ENCODE peak calls at places on chromosomes 11 and 22, in nine cellular contexts. W is heart right ventricle, N is cardiac muscle cell, D is MM.1S, H is PC-9, G is sigmoid colon, O is psoas muscle, B is DND-41, T is colonic mucosa. X is an unnamed sample.
A peak's percentile ranks its signal among the peaks of the same experiment; 100 is the strongest.

GRCh38 chr11:113552271-113552670 is 77.1 kb upstream of the DRD2 start:
- DNase-seq in T (no peak), D (no peak), H (no peak), W (no peak), B (no peak), O (no peak), G (no peak), N (no peak), X (no peak)

GRCh38 chr22:46897246-46897623 is 134.8 kb downstream of the TBC1D22A start:
- DNase-seq in H (no peak), B (no peak), D (no peak), T (no peak), O (no peak), G (no peak), N (no peak), W (no peak), X (no peak)

GRCh38 chr11:104191124-104191523 is 27.2 kb upstream of the PDGFD start:
- DNase-seq in T (no peak), O (no peak), W (no peak), D (no peak), G (no peak), N (peak; percentile 35), H (no peak), B (no peak), X (no peak)

GRCh38 chr11:68146704-68147474 is 25.7 kb upstream of the CHKA start:
- DNase-seq in B (no peak), N (peak; percentile 58), H (peak; percentile 76), O (no peak), G (no peak), T (peak; percentile 87), W (peak; percentile 28), D (no peak), X (no peak)

GRCh38 chr11:46686886-46687810 is 13.3 kb downstream of the ARHGAP1 start:
- DNase-seq in T (no peak), B (no peak), O (no peak), D (no peak), G (no peak), W (no peak), H (no peak), N (peak; percentile 89), X (no peak)

GRCh38 chr11:128359515-128359914 is 227.8 kb downstream of the ETS1 start:
- DNase-seq in D (no peak), W (no peak), H (no peak), G (no peak), B (no peak), T (no peak), N (peak; percentile 61), O (no peak), X (no peak)

GRCh38 chr11:16924826-16925494 is 89.3 kb downstream of the PLEKHA7 start:
- DNase-seq in H (peak; percentile 86), O (peak; percentile 28), T (peak; percentile 86), W (peak; percentile 39), G (peak; percentile 74), N (peak; percentile 68), D (no peak), B (no peak), X (peak; percentile 47)

GRCh38 chr22:43228330-43228729 is 41.4 kb upstream of the TTLL12 start:
- DNase-seq in O (no peak), B (peak; percentile 35), D (no peak), N (peak; percentile 37), G (no peak), H (peak; percentile 64), T (peak; percentile 28), W (peak; percentile 36), X (no peak)

GRCh38 chr22:40595497-40596234 is 40.9 kb downstream of the MRTFA start:
- DNase-seq in H (no peak), W (no peak), O (no peak), T (no peak), G (no peak), D (no peak), N (peak; percentile 47), B (no peak), X (no peak)

GRCh38 chr22:31229402-31230140 is 17.5 kb downstream of the LIMK2 start:
- DNase-seq in O (peak; percentile 29), T (peak; percentile 78), D (peak; percentile 53), N (peak; percentile 68), G (peak; percentile 84), H (no peak), W (peak; percentile 77), B (peak; percentile 26), X (peak; percentile 47)

GRCh38 chr11:42462558-42463310 is 849.1 kb upstream of the API5 start:
- DNase-seq in D (no peak), H (no peak), T (no peak), W (no peak), N (peak; percentile 57), O (no peak), G (no peak), B (no peak), X (no peak)

GRCh38 chr11:30583505-30584280 is 2.5 kb downstream of the MPPED2 start:
- DNase-seq in O (peak; percentile 22), H (no peak), G (peak; percentile 70), B (no peak), T (no peak), D (no peak), N (no peak), W (peak; percentile 6), X (peak; percentile 20)

GRCh38 chr11:74593463-74593862 is 1.1 kb downstream of the POLD3 start:
- DNase-seq in N (no peak), D (no peak), O (no peak), W (no peak), H (no peak), B (no peak), G (no peak), T (no peak), X (no peak)

GRCh38 chr22:17945851-17946690 is 78.3 kb downstream of the MICAL3 start:
- DNase-seq in B (no peak), W (no peak), N (no peak), H (no peak), G (peak; percentile 54), T (no peak), D (peak; percentile 72), O (no peak), X (no peak)

DNA sequence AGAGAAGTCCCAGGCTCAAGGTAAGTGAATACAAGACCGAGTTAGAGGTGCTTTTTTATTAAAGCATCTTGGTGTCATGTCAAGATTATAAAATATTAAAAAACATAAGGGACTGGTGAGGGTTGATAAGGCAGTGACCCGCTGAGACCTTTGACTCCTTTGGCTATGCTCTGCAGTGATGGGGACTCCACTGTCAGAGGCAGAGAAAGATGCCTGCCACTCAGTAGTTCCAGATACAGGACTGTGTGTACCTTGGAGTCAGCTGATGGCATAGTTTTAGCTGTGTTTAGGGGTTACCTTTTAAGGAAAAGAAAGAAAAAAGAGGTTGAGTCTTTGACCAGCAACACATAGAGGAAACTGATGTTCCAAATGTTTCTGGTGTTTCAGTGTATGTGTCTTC is 40.8 kb downstream of the SHISA8 start:
- DNase-seq in N (no peak), H (no peak), O (no peak), T (no peak), G (no peak), B (no peak), W (no peak), D (no peak), X (no peak)
- H3K36me3 ChIP-seq in N (peaks cover 85% of the 10 kb centered on the region), H (peaks cover 64% of the 10 kb centered on the region), O (peaks cover 11% of the 10 kb centered on the region), T (peaks cover 34% of the 10 kb centered on the region), G (peaks cover 9% of the 10 kb centered on the region), B (peaks cover 96% of the 10 kb centered on the region), W (peaks cover 100% of the 10 kb centered on the region), D (peaks cover 35% of the 10 kb centered on the region), X (peaks cover 97% of the 10 kb centered on the region)

DNA sequence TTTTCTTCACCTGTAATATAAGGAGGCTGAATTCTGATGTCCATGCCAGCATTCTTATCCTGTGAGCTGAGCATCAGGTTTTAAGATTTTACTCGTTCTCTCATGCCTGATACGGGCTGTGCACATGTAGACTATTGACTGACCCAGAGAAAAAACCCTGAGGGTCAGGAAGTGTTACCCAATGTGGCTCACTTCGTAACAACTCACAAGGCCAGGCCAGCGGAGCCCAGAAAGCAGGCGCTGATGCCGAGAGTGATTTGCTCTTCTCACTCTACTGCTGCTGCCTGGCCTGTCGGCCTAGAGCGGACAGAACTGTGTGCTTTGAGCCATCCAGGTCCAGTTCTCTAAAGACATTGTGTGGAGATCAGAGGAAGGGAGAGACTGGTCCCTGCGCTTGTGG is 10.8 kb downstream of the THYN1 start:
- DNase-seq in N (no peak), H (no peak), B (no peak), G (no peak), W (no peak), D (no peak), O (no peak), T (no peak), X (no peak)
- H3K36me3 ChIP-seq in N (peaks cover 18% of the 10 kb centered on the region), H (no peaks in the 10 kb centered on the region), B (peaks cover 94% of the 10 kb centered on the region), G (peaks cover 15% of the 10 kb centered on the region), W (peaks cover 98% of the 10 kb centered on the region), D (no peaks in the 10 kb centered on the region), O (peaks cover 6% of the 10 kb centered on the region), T (peaks cover 5% of the 10 kb centered on the region), X (peaks cover 94% of the 10 kb centered on the region)

GRCh38 chr22:38295339-38295738 is 21.9 kb downstream of the CSNK1E start:
- DNase-seq in T (no peak), G (no peak), O (no peak), B (no peak), N (no peak), W (no peak), H (no peak), D (no peak), X (no peak)
- H3K36me3 ChIP-seq in T (peaks cover 20% of the 10 kb centered on the region), G (peaks cover 69% of the 10 kb centered on the region), O (peaks cover 18% of the 10 kb centered on the region), B (peaks cover 92% of the 10 kb centered on the region), N (peaks cover 74% of the 10 kb centered on the region), W (peaks cover 99% of the 10 kb centered on the region), H (peaks cover 51% of the 10 kb centered on the region), D (peaks cover 44% of the 10 kb centered on the region), X (peaks cover 91% of the 10 kb centered on the region)

GRCh38 chr11:8641332-8641731 is 41.1 kb downstream of the TRIM66 start:
- DNase-seq in B (no peak), N (no peak), G (no peak), O (no peak), D (peak; percentile 77), H (no peak), T (no peak), W (no peak), X (no peak)

GRCh38 chr11:8640305-8640932 is 42.0 kb downstream of the TRIM66 start:
- DNase-seq in N (no peak), G (no peak), D (no peak), W (no peak), T (no peak), H (no peak), B (no peak), O (no peak), X (no peak)

GRCh38 chr11:8639655-8640054 is 42.8 kb downstream of the TRIM66 start:
- DNase-seq in G (no peak), B (no peak), T (no peak), W (no peak), O (no peak), D (no peak), N (no peak), H (no peak), X (no peak)

GRCh38 chr11:8638300-8638699 is 44.2 kb downstream of the TRIM66 start:
- DNase-seq in D (no peak), W (no peak), G (no peak), T (no peak), O (no peak), N (peak; percentile 47), H (no peak), B (no peak), X (no peak)

DNA sequence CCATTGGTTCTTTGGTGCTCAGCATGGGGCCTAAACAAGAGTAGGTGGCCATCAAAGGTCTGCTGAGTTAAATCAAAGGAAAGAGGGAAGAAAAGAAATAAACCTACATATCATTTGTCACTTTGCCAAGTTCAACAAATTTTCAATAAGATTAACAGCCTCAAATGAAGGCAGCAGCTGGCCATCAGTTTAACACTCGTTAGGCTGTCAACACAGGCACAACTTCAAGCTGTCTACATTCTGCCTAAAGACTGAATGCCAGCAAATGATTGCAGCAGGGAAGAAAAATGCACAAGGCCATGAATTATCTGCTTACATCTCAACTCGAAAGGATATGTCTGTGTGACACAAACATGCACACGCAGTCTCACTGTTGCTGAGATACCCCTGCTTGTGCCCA is 40.2 kb downstream of the TRIM66 start:
- DNase-seq in D (no peak), T (no peak), W (no peak), H (no peak), B (no peak), G (no peak), N (no peak), O (no peak), X (no peak)
- H3K36me3 ChIP-seq in D (no peaks in the 10 kb centered on the region), T (no peaks in the 10 kb centered on the region), W (peaks cover 96% of the 10 kb centered on the region), H (no peaks in the 10 kb centered on the region), B (peaks cover 77% of the 10 kb centered on the region), G (no peaks in the 10 kb centered on the region), N (peaks cover 19% of the 10 kb centered on the region), O (peaks cover 26% of the 10 kb centered on the region), X (peaks cover 73% of the 10 kb centered on the region)

X was measured in left ventricle myocardium inferior.